ENCODE peak calls at places on chromosomes 1 and 21, in six cellular contexts. One of them, this sample, is unnamed. For H3K36me3, the result is how much of the 10 kb centered on the place peaks cover.

GRCh38 chr1:88683516-88683847 is 591 bp upstream of the PKN2 start:
- DNase-seq in CD8-positive, alpha-beta memory T cell: no peak
- DNase-seq in lower lobe of right lung: peak
- DNase-seq in adrenal gland: peak
- DNase-seq in sigmoid colon: peak
- DNase-seq in pancreas: peak
- DNase-seq in this sample: no peak

GRCh38 chr1:156336242-156336641 is 1.9 kb downstream of the CCT3 start:
- DNase-seq in CD8-positive, alpha-beta memory T cell: no peak
- DNase-seq in lower lobe of right lung: no peak
- DNase-seq in adrenal gland: no peak
- DNase-seq in sigmoid colon: no peak
- DNase-seq in pancreas: no peak
- DNase-seq in this sample: no peak

GRCh38 chr1:29931477-29932175 is 695.3 kb downstream of the PTPRU start:
- DNase-seq in CD8-positive, alpha-beta memory T cell: no peak
- DNase-seq in lower lobe of right lung: no peak
- DNase-seq in adrenal gland: no peak
- DNase-seq in sigmoid colon: no peak
- DNase-seq in pancreas: no peak
- DNase-seq in this sample: no peak

GRCh38 chr1:78370779-78371482 is 119.8 kb upstream of the PTGFR start:
- DNase-seq in CD8-positive, alpha-beta memory T cell: no peak
- DNase-seq in lower lobe of right lung: no peak
- DNase-seq in adrenal gland: no peak
- DNase-seq in sigmoid colon: no peak
- DNase-seq in pancreas: no peak
- DNase-seq in this sample: no peak

GRCh38 chr21:42010507-42011493 is 640 bp upstream of the ZBTB21 start:
- DNase-seq in CD8-positive, alpha-beta memory T cell: peak
- DNase-seq in lower lobe of right lung: peak
- DNase-seq in adrenal gland: peak
- DNase-seq in sigmoid colon: no peak
- DNase-seq in pancreas: peak
- DNase-seq in this sample: peak

GRCh38 chr1:201585099-201585498 is 46.2 kb downstream of the NAV1 start:
- DNase-seq in CD8-positive, alpha-beta memory T cell: no peak
- DNase-seq in lower lobe of right lung: no peak
- DNase-seq in adrenal gland: no peak
- DNase-seq in sigmoid colon: no peak
- DNase-seq in pancreas: no peak
- DNase-seq in this sample: no peak

GRCh38 chr1:43590389-43590788 is 59.6 kb upstream of the KDM4A start:
- DNase-seq in CD8-positive, alpha-beta memory T cell: no peak
- DNase-seq in lower lobe of right lung: no peak
- DNase-seq in adrenal gland: no peak
- DNase-seq in sigmoid colon: no peak
- DNase-seq in pancreas: no peak
- DNase-seq in this sample: no peak

GRCh38 chr1:95903060-95903459 is 669.0 kb downstream of the RWDD3 start:
- DNase-seq in CD8-positive, alpha-beta memory T cell: no peak
- DNase-seq in lower lobe of right lung: no peak
- DNase-seq in adrenal gland: no peak
- DNase-seq in sigmoid colon: no peak
- DNase-seq in pancreas: no peak
- DNase-seq in this sample: no peak

GRCh38 chr1:38529337-38529860 is 330.2 kb downstream of the RRAGC start:
- DNase-seq in CD8-positive, alpha-beta memory T cell: no peak
- DNase-seq in lower lobe of right lung: no peak
- DNase-seq in adrenal gland: no peak
- DNase-seq in sigmoid colon: no peak
- DNase-seq in pancreas: no peak
- DNase-seq in this sample: no peak

GRCh38 chr1:46117810-46118494 is 14.5 kb downstream of the PIK3R3 start:
- DNase-seq in CD8-positive, alpha-beta memory T cell: no peak
- DNase-seq in lower lobe of right lung: no peak
- DNase-seq in adrenal gland: no peak
- DNase-seq in sigmoid colon: no peak
- DNase-seq in pancreas: no peak
- DNase-seq in this sample: no peak

GRCh38 chr1:77976433-77977076 is 2.3 kb downstream of the FUBP1 start:
- DNase-seq in CD8-positive, alpha-beta memory T cell: no peak
- DNase-seq in lower lobe of right lung: no peak
- DNase-seq in adrenal gland: no peak
- DNase-seq in sigmoid colon: no peak
- DNase-seq in pancreas: no peak
- DNase-seq in this sample: peak

GRCh38 chr1:163980391-163980790 is 578.6 kb upstream of the PBX1 start:
- DNase-seq in CD8-positive, alpha-beta memory T cell: no peak
- DNase-seq in lower lobe of right lung: no peak
- DNase-seq in adrenal gland: no peak
- DNase-seq in sigmoid colon: no peak
- DNase-seq in pancreas: no peak
- DNase-seq in this sample: no peak

GRCh38 chr21:15841856-15842564 is 112.2 kb downstream of the USP25 start:
- DNase-seq in CD8-positive, alpha-beta memory T cell: no peak
- DNase-seq in lower lobe of right lung: no peak
- DNase-seq in adrenal gland: no peak
- DNase-seq in sigmoid colon: no peak
- DNase-seq in pancreas: no peak
- DNase-seq in this sample: no peak

GRCh38 chr1:207088731-207089626 is at the start of gene C4BPB:
- DNase-seq in CD8-positive, alpha-beta memory T cell: no peak
- DNase-seq in lower lobe of right lung: no peak
- DNase-seq in adrenal gland: no peak
- DNase-seq in sigmoid colon: no peak
- DNase-seq in pancreas: no peak
- DNase-seq in this sample: no peak

GRCh38 chr1:215192306-215192705 is 109.8 kb downstream of the KCNK2 start:
- DNase-seq in CD8-positive, alpha-beta memory T cell: no peak
- DNase-seq in lower lobe of right lung: no peak
- DNase-seq in adrenal gland: no peak
- DNase-seq in sigmoid colon: no peak
- DNase-seq in pancreas: no peak
- DNase-seq in this sample: no peak

GRCh38 chr21:41168391-41169257 is 664 bp downstream of the BACE2 start:
- DNase-seq in CD8-positive, alpha-beta memory T cell: no peak
- DNase-seq in lower lobe of right lung: peak
- DNase-seq in adrenal gland: peak
- DNase-seq in sigmoid colon: peak
- DNase-seq in pancreas: peak
- DNase-seq in this sample: no peak

GRCh38 chr21:43956667-43957030 is 55.5 kb upstream of the TRAPPC10 start:
- DNase-seq in CD8-positive, alpha-beta memory T cell: no peak
- DNase-seq in lower lobe of right lung: no peak
- DNase-seq in adrenal gland: peak
- DNase-seq in sigmoid colon: no peak
- DNase-seq in pancreas: no peak
- DNase-seq in this sample: no peak

GRCh38 chr1:158035976-158036583 is 42.6 kb downstream of the KIRREL1 start:
- DNase-seq in CD8-positive, alpha-beta memory T cell: no peak
- DNase-seq in lower lobe of right lung: no peak
- DNase-seq in adrenal gland: no peak
- DNase-seq in sigmoid colon: no peak
- DNase-seq in pancreas: no peak
- DNase-seq in this sample: peak

DNA sequence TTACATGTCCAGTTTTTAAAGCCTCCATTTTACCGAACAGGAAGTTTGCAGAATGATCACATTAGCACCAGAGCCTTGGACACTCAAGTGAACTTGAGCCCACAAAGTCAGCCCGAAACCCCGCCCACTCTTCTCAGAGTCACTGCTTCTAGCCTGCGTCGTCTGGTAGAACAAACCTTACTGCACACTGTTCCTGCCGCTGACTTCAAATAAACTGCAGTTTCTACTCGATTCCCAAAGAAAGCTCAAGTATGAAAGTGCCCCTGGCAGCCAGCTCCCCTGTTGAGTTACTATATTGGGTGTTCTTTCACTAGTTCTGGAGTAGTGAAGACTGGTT is 164.7 kb downstream of the GALNT2 start:
- DNase-seq in CD8-positive, alpha-beta memory T cell: no peak
- DNase-seq in lower lobe of right lung: peak
- DNase-seq in adrenal gland: peak
- DNase-seq in sigmoid colon: peak
- DNase-seq in pancreas: peak
- DNase-seq in this sample: no peak
- H3K4me3 ChIP-seq in CD8-positive, alpha-beta memory T cell: no peak
- H3K4me3 ChIP-seq in lower lobe of right lung: peak
- H3K4me3 ChIP-seq in adrenal gland: no peak
- H3K4me3 ChIP-seq in sigmoid colon: no peak
- H3K4me3 ChIP-seq in pancreas: no peak
- H3K4me3 ChIP-seq in this sample: no peak

DNA sequence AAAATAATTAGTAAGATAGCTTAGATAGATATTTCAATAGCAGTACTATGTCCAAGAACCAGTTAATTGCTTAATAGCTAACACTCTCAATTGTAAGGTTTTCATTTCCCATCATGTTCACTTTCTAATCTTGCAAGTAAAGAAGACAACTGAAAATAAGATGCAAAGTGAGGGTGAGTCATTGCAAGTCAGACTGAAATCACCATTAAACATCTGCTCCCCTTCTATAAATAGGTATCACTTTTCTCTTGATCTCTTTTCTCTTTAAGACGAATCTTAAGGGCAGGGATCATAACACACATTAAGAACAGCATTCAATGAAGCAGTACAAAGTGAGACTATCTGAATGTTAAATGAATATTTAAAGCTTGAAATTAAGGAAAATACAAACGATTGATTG is 40.4 kb downstream of the UBR4 start:
- DNase-seq in CD8-positive, alpha-beta memory T cell: no peak
- DNase-seq in lower lobe of right lung: no peak
- DNase-seq in adrenal gland: no peak
- DNase-seq in sigmoid colon: no peak
- DNase-seq in pancreas: no peak
- DNase-seq in this sample: no peak
- H3K36me3 ChIP-seq in CD8-positive, alpha-beta memory T cell: half or more
- H3K36me3 ChIP-seq in lower lobe of right lung: half or more
- H3K36me3 ChIP-seq in adrenal gland: half or more
- H3K36me3 ChIP-seq in sigmoid colon: half or more
- H3K36me3 ChIP-seq in pancreas: half or more
- H3K36me3 ChIP-seq in this sample: half or more

GRCh38 chr1:216682694-216683243 is 40.5 kb downstream of the ESRRG start:
- DNase-seq in CD8-positive, alpha-beta memory T cell: no peak
- DNase-seq in lower lobe of right lung: no peak
- DNase-seq in adrenal gland: no peak
- DNase-seq in sigmoid colon: no peak
- DNase-seq in pancreas: no peak
- DNase-seq in this sample: no peak

GRCh38 chr1:216690593-216690992 is 32.6 kb downstream of the ESRRG start:
- DNase-seq in CD8-positive, alpha-beta memory T cell: no peak
- DNase-seq in lower lobe of right lung: no peak
- DNase-seq in adrenal gland: no peak
- DNase-seq in sigmoid colon: no peak
- DNase-seq in pancreas: no peak
- DNase-seq in this sample: no peak

GRCh38 chr1:216688127-216688657 is 35.0 kb downstream of the ESRRG start:
- DNase-seq in CD8-positive, alpha-beta memory T cell: no peak
- DNase-seq in lower lobe of right lung: no peak
- DNase-seq in adrenal gland: no peak
- DNase-seq in sigmoid colon: no peak
- DNase-seq in pancreas: no peak
- DNase-seq in this sample: no peak

GRCh38 chr1:216691710-216692109 is 31.5 kb downstream of the ESRRG start:
- DNase-seq in CD8-positive, alpha-beta memory T cell: no peak
- DNase-seq in lower lobe of right lung: no peak
- DNase-seq in adrenal gland: no peak
- DNase-seq in sigmoid colon: no peak
- DNase-seq in pancreas: no peak
- DNase-seq in this sample: no peak

GRCh38 chr1:216686860-216687545 is 36.2 kb downstream of the ESRRG start:
- DNase-seq in CD8-positive, alpha-beta memory T cell: no peak
- DNase-seq in lower lobe of right lung: no peak
- DNase-seq in adrenal gland: peak
- DNase-seq in sigmoid colon: no peak
- DNase-seq in pancreas: no peak
- DNase-seq in this sample: no peak
- H3K4me3 ChIP-seq in CD8-positive, alpha-beta memory T cell: no peak
- H3K4me3 ChIP-seq in lower lobe of right lung: no peak
- H3K4me3 ChIP-seq in adrenal gland: no peak
- H3K4me3 ChIP-seq in sigmoid colon: no peak
- H3K4me3 ChIP-seq in pancreas: no peak
- H3K4me3 ChIP-seq in this sample: no peak

DNA sequence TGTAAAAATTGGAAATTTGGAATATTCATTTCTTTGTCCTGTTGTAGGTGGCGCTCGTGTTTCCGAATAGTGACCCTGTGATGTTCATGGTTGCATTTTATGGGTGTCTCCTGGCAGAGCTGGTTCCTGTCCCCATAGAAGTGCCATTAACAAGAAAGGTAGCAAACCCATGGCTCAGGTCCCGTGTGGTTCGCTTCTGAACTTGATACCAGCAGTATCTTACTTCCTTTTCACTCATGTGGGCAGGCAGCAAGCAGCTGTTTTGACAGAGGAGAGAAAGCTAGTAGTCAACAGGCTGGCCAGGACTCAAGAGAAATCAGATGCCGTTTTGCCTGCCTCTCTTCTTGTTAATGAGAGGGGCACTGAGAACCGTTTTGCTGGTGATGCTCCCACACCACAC is 72.8 kb downstream of the S100B start:
- DNase-seq in CD8-positive, alpha-beta memory T cell: peak
- DNase-seq in lower lobe of right lung: no peak
- DNase-seq in adrenal gland: no peak
- DNase-seq in sigmoid colon: no peak
- DNase-seq in pancreas: no peak
- DNase-seq in this sample: no peak
- H3K36me3 ChIP-seq in CD8-positive, alpha-beta memory T cell: under half
- H3K36me3 ChIP-seq in lower lobe of right lung: half or more
- H3K36me3 ChIP-seq in adrenal gland: half or more
- H3K36me3 ChIP-seq in sigmoid colon: under half
- H3K36me3 ChIP-seq in pancreas: under half
- H3K36me3 ChIP-seq in this sample: under half

This sample was measured in HAP-1.